ENCODE peak calls at places on chromosome 18, in four cellular contexts. One of them, this sample, is unnamed.

GRCh38 chr18:11320981-11321380 is 171.6 kb upstream of the PIEZO2 start:
- DNase-seq in WTC11: no peak
- DNase-seq in GM12878: no peak
- DNase-seq in K562: no peak
- DNase-seq in this sample: no peak

GRCh38 chr18:48949606-48950535 is 894 bp downstream of the SMAD7 start:
- DNase-seq in WTC11: peak; percentile 66
- DNase-seq in GM12878: no peak
- DNase-seq in K562: no peak
- DNase-seq in this sample: no peak

GRCh38 chr18:48079885-48080284 is 149.4 kb upstream of the SMAD2 start:
- DNase-seq in K562: no peak
- DNase-seq in GM12878: no peak
- DNase-seq in WTC11: no peak
- DNase-seq in this sample: no peak

GRCh38 chr18:136433-136832 is 21.9 kb upstream of the USP14 start:
- DNase-seq in K562: peak; percentile 77
- DNase-seq in WTC11: no peak
- DNase-seq in GM12878: no peak
- DNase-seq in this sample: peak; percentile 54

GRCh38 chr18:49613741-49614151 is 51.9 kb downstream of the LIPG start:
- DNase-seq in K562: no peak
- DNase-seq in GM12878: no peak
- DNase-seq in WTC11: no peak
- DNase-seq in this sample: no peak

GRCh38 chr18:2686349-2686968 is 30.9 kb downstream of the SMCHD1 start:
- DNase-seq in K562: no peak
- DNase-seq in GM12878: no peak
- DNase-seq in WTC11: no peak
- DNase-seq in this sample: no peak

GRCh38 chr18:37668971-37669747 is 103.6 kb upstream of the CELF4 start:
- DNase-seq in K562: no peak
- DNase-seq in WTC11: no peak
- DNase-seq in GM12878: no peak
- DNase-seq in this sample: no peak

GRCh38 chr18:36663312-36663711 is 165.5 kb downstream of the TPGS2 start:
- DNase-seq in GM12878: no peak
- DNase-seq in K562: no peak
- DNase-seq in WTC11: no peak
- DNase-seq in this sample: no peak

GRCh38 chr18:50287441-50288347 is at the start of gene CXXC1:
- DNase-seq in K562: peak; percentile 90
- DNase-seq in WTC11: peak; percentile 98
- DNase-seq in GM12878: peak; percentile 99
- DNase-seq in this sample: peak; percentile 98

GRCh38 chr18:48918660-48919415 is 31.9 kb downstream of the SMAD7 start:
- DNase-seq in K562: no peak
- DNase-seq in WTC11: peak; percentile 1
- DNase-seq in GM12878: no peak
- DNase-seq in this sample: no peak

GRCh38 chr18:51890762-51891161 is 449.2 kb upstream of the DCC start:
- DNase-seq in WTC11: no peak
- DNase-seq in GM12878: no peak
- DNase-seq in K562: no peak
- DNase-seq in this sample: no peak

GRCh38 chr18:50937183-50937582 is 30.7 kb upstream of the ELAC1 start:
- DNase-seq in WTC11: no peak
- DNase-seq in GM12878: no peak
- DNase-seq in K562: no peak
- DNase-seq in this sample: no peak

GRCh38 chr18:55376387-55376786 is 211.6 kb downstream of the TCF4 start:
- DNase-seq in GM12878: peak; percentile 68
- DNase-seq in K562: no peak
- DNase-seq in WTC11: no peak
- DNase-seq in this sample: no peak

GRCh38 chr18:8721716-8722115 is 16.4 kb downstream of the MTCL1 start:
- DNase-seq in K562: no peak
- DNase-seq in WTC11: no peak
- DNase-seq in GM12878: no peak
- DNase-seq in this sample: peak; percentile 41

GRCh38 chr18:76571689-76572088 is 76.6 kb upstream of the ZNF516 start:
- DNase-seq in GM12878: no peak
- DNase-seq in WTC11: no peak
- DNase-seq in K562: no peak
- DNase-seq in this sample: no peak

GRCh38 chr18:76572517-76573247 is 77.6 kb upstream of the ZNF516 start:
- DNase-seq in WTC11: no peak
- DNase-seq in GM12878: no peak
- DNase-seq in K562: no peak
- DNase-seq in this sample: peak; percentile 34

GRCh38 chr18:76569644-76570415 is 74.8 kb upstream of the ZNF516 start:
- DNase-seq in GM12878: no peak
- DNase-seq in WTC11: no peak
- DNase-seq in K562: no peak
- DNase-seq in this sample: no peak

GRCh38 chr18:76568726-76569125 is 73.7 kb upstream of the ZNF516 start:
- DNase-seq in GM12878: no peak
- DNase-seq in K562: no peak
- DNase-seq in WTC11: no peak
- DNase-seq in this sample: no peak

GRCh38 chr18:76573325-76574025 is 78.4 kb upstream of the ZNF516 start:
- DNase-seq in GM12878: no peak
- DNase-seq in K562: no peak
- DNase-seq in WTC11: no peak
- DNase-seq in this sample: no peak
- TF ChIP-seq NR2C2 in GM12878: no peak
- TF ChIP-seq NR2C2 in K562: no peak
- TF ChIP-seq NR2C2 in WTC11: no peak
- TF ChIP-seq NR2C2 in this sample: no peak

GRCh38 chr18:75374466-75374865 is 53.0 kb downstream of the SMIM21 start:
- DNase-seq in WTC11: no peak
- DNase-seq in K562: no peak
- DNase-seq in GM12878: no peak
- DNase-seq in this sample: no peak
- TF ChIP-seq NR2C2 in WTC11: no peak
- TF ChIP-seq NR2C2 in K562: no peak
- TF ChIP-seq NR2C2 in GM12878: no peak
- TF ChIP-seq NR2C2 in this sample: no peak

DNA sequence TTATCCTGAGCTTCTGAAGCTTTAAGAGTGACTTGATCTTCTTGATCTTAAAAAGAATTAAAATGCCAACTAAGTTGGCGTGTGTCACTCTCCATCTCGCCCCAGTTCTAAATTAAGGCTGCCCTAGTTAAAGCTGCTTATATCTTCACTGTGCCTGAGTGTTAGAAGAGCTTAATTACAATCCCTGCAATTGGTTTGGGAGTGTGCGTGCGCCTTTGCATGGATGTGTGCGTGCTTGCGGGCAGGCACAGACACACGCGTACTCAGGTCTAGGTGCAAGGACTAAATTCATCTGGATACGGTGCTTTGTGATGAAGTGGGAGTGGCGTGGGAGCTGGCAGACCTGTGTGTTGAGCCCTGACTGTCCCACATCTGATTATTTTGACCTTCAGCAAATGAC is 201.5 kb downstream of the FAM210A start:
- DNase-seq in GM12878: no peak
- DNase-seq in WTC11: no peak
- DNase-seq in K562: no peak
- DNase-seq in this sample: no peak
- TF ChIP-seq NR2C2 in GM12878: no peak
- TF ChIP-seq NR2C2 in WTC11: no peak
- TF ChIP-seq NR2C2 in K562: no peak
- TF ChIP-seq NR2C2 in this sample: no peak

DNA sequence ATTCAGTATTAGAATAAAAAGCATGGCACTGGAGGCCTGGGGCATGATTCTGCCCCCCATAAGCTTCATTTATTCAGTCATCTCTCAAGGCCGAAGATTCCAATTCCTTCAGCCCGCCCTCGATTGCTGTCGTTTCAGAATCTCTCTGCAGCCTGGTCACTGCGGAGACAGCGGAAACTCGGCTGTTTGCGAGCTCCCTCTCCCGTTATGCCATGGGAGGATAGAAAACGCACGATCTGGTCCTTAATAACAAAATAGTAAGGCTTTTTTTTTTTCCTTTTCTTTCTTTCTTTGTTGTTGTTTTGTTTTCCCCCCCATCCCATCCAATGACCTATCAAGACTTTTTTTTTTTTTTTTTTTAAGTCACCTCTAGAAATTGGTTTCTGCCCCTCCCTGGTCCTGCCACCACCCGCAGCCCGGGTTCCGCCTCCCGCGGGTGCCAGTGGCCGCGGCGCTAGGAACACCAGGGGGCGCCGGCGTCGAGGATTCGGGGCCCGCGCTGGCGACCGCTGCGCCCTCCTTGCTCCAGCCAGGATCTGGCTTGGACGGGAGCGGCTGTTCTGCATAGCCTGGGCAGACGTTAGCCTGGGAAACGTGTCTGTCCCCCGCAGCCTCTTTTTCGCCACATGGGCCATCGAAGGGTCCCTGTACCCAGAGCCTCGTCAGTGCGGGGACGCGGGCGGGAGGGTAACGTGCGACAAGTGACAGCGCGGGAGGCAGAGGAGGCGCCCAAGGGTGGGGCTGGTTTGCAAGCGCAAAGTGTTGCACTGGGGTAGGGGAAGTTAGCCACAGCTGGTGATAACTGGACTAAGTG is 10.0 kb downstream of the CPLX4 start:
- DNase-seq in GM12878: no peak
- DNase-seq in WTC11: peak; percentile 81
- DNase-seq in K562: peak; percentile 67
- DNase-seq in this sample: peak; percentile 29
- TF ChIP-seq NR2C2 in GM12878: no peak
- TF ChIP-seq NR2C2 in WTC11: no peak
- TF ChIP-seq NR2C2 in K562: no peak
- TF ChIP-seq NR2C2 in this sample: no peak

GRCh38 chr18:44974174-44974573 is 293.5 kb downstream of the SETBP1 start:
- DNase-seq in K562: no peak
- DNase-seq in WTC11: no peak
- DNase-seq in GM12878: no peak
- DNase-seq in this sample: no peak

GRCh38 chr18:44977856-44978255 is 297.2 kb downstream of the SETBP1 start:
- DNase-seq in WTC11: no peak
- DNase-seq in K562: no peak
- DNase-seq in GM12878: no peak
- DNase-seq in this sample: no peak

GRCh38 chr18:44979813-44980212 is 299.1 kb downstream of the SETBP1 start:
- DNase-seq in WTC11: no peak
- DNase-seq in GM12878: no peak
- DNase-seq in K562: no peak
- DNase-seq in this sample: no peak
- TF ChIP-seq NR2C2 in WTC11: no peak
- TF ChIP-seq NR2C2 in GM12878: no peak
- TF ChIP-seq NR2C2 in K562: no peak
- TF ChIP-seq NR2C2 in this sample: no peak

DNA sequence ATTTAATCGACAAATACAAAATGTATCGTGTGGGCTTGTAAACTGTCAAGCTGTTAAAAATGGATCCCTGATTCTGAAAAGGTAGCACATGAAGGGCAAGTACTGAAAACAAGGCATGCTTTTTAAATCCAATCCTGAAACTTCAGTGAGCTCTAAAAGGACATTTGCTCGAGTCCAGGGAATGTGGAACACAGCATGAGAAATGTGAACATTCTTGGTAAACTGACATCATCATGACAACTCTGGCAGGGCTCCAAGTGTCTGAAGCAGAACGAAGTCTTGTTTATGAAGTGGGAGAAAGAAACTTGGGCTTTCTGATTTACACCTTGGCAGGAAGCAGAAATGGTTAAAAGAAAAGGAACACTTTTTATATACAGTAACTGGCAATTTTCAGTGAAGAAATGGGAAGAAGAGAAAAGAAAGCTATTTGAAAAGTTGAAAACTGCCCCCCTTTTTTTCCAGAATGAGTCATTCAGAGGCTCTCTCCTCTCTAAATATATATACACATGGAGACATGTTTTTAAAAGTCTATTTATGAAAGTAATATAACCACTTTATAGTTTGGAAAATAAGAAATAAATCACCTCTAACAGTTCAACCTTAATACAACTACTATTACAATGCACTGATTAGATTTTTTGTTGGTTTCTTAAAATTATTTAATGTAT is 120.8 kb downstream of the GAREM1 start:
- DNase-seq in K562: no peak
- DNase-seq in GM12878: no peak
- DNase-seq in WTC11: no peak
- DNase-seq in this sample: peak; percentile 82
- TF ChIP-seq NR2C2 in K562: no peak
- TF ChIP-seq NR2C2 in GM12878: no peak
- TF ChIP-seq NR2C2 in WTC11: no peak
- TF ChIP-seq NR2C2 in this sample: no peak

DNA sequence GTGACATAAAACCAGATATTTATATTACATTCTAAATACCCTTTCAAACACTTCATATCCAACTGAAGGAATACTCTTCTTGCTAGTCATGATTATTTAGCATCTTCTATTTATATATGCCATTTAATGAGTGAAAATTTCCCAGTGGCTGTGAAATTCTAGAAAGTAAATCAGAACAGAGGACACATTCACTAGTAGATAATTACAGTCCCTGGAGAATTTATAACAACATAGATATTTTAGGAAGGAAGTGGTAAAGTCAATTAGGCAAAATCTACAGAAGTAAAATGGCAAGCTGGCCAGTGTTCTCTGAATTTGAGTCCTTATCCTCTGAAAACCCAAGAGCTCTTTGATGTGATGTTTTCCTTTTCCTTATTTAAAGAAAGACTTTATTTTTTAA is 121.8 kb downstream of the PMAIP1 start:
- DNase-seq in K562: no peak
- DNase-seq in WTC11: no peak
- DNase-seq in GM12878: no peak
- DNase-seq in this sample: no peak
- TF ChIP-seq NR2C2 in K562: no peak
- TF ChIP-seq NR2C2 in WTC11: no peak
- TF ChIP-seq NR2C2 in GM12878: no peak
- TF ChIP-seq NR2C2 in this sample: no peak